ENCODE peak calls at places on chromosomes 2 and 18, in four cellular contexts. I is fibroblast of lung; R is HFFc6; C is naive thymus-derived CD8-positive, alpha-beta T cell. P is an unnamed sample.

GRCh38 chr18:22961156-22961555 is 28.0 kb downstream of the RBBP8 start:
- DNase-seq in I (peak; percentile 14), R (no peak), C (no peak), P (no peak)

GRCh38 chr2:64840419-64840818 is 148.8 kb upstream of the SLC1A4 start:
- DNase-seq in I (peak; percentile 62), R (peak; percentile 25), C (no peak), P (no peak)

GRCh38 chr18:78875268-78875997 is 104.2 kb upstream of the SALL3 start:
- DNase-seq in I (no peak), R (no peak), C (peak; percentile 3), P (no peak)

GRCh38 chr18:45316127-45316526 is 299.1 kb upstream of the SLC14A2 start:
- DNase-seq in I (no peak), R (no peak), C (no peak), P (no peak)

GRCh38 chr18:2111456-2111855 is 459.8 kb downstream of the METTL4 start:
- DNase-seq in I (no peak), R (peak; percentile 57), C (no peak), P (no peak)

GRCh38 chr2:43754180-43754579 is 19.7 kb upstream of the DYNC2LI1 start:
- DNase-seq in I (no peak), R (no peak), C (no peak), P (no peak)

GRCh38 chr18:76213996-76214395 is 281.0 kb downstream of the ZNF516 start:
- DNase-seq in I (no peak), R (no peak), C (no peak), P (no peak)

GRCh38 chr2:65390134-65390533 is 42.3 kb downstream of the SPRED2 start:
- DNase-seq in I (no peak), R (no peak), C (no peak), P (peak; percentile 62)

GRCh38 chr2:102005989-102006885 is 14.5 kb downstream of the IL1R2 start:
- DNase-seq in I (peak; percentile 73), R (peak; percentile 36), C (peak; percentile 38), P (no peak)

GRCh38 chr2:202178342-202178958 is 59.9 kb downstream of the SUMO1 start:
- DNase-seq in I (peak; percentile 80), R (peak; percentile 69), C (peak; percentile 60), P (peak; percentile 51)

GRCh38 chr2:147355706-147356105 is 489.1 kb upstream of the ACVR2A start:
- DNase-seq in I (no peak), R (no peak), C (no peak), P (no peak)

GRCh38 chr18:22678486-22678885 is 254.6 kb upstream of the RBBP8 start:
- DNase-seq in I (no peak), R (no peak), C (no peak), P (no peak)

GRCh38 chr18:74251297-74252031 is 40.3 kb downstream of the CYB5A start:
- DNase-seq in I (peak; percentile 87), R (peak; percentile 73), C (no peak), P (no peak)

GRCh38 chr2:109471656-109472055 is 142.1 kb downstream of the SEPTIN10 start:
- DNase-seq in I (no peak), R (no peak), C (no peak), P (no peak)

GRCh38 chr2:8710951-8711350 is 29.1 kb downstream of the ID2 start:
- DNase-seq in I (no peak), R (no peak), C (no peak), P (no peak)

GRCh38 chr2:150120271-150120950 is 367.1 kb downstream of the RND3 start:
- DNase-seq in I (no peak), R (no peak), C (no peak), P (peak; percentile 55)

GRCh38 chr2:65240657-65241056 is 13.0 kb downstream of the ACTR2 start:
- DNase-seq in I (peak; percentile 26), R (no peak), C (no peak), P (no peak)

GRCh38 chr2:16167471-16168426 is 227.4 kb downstream of the MYCN start:
- DNase-seq in I (no peak), R (no peak), C (no peak), P (peak; percentile 26)

GRCh38 chr2:71101656-71102055 is 28.4 kb downstream of the MCEE start:
- DNase-seq in I (peak; percentile 85), R (peak; percentile 43), C (no peak), P (no peak)

GRCh38 chr2:135641156-135642068 is 100.2 kb upstream of the UBXN4 start:
- DNase-seq in I (no peak), R (no peak), C (no peak), P (no peak)

GRCh38 chr18:68438983-68439382 is 275.9 kb downstream of the TMX3 start:
- DNase-seq in I (peak; percentile 78), R (peak; percentile 84), C (no peak), P (no peak)

GRCh38 chr2:171878481-171878993 is 15.5 kb downstream of the SLC25A12 start:
- DNase-seq in I (peak; percentile 78), R (peak; percentile 51), C (no peak), P (no peak)

GRCh38 chr2:38433607-38433975 is 56.5 kb upstream of the ATL2 start:
- DNase-seq in I (no peak), R (no peak), C (no peak), P (no peak)

GRCh38 chr2:120432293-120432975 is 86.5 kb downstream of the INHBB start:
- DNase-seq in I (no peak), R (no peak), C (no peak), P (peak; percentile 34)

GRCh38 chr2:68937346-68938055 is 15.2 kb downstream of the GKN2 start:
- DNase-seq in I (no peak), R (peak; percentile 39), C (no peak), P (no peak)

GRCh38 chr18:9017170-9017899 is 85.2 kb upstream of the NDUFV2 start:
- DNase-seq in I (peak; percentile 91), R (peak; percentile 80), C (peak; percentile 1), P (no peak)

GRCh38 chr2:151189125-151189524 is 72.5 kb downstream of the RBM43 start:
- DNase-seq in I (no peak), R (no peak), C (peak; percentile 11), P (no peak)

GRCh38 chr2:64462940-64463339 is 9.0 kb downstream of the LGALSL start:
- DNase-seq in I (peak; percentile 47), R (no peak), C (no peak), P (no peak)

GRCh38 chr2:200736646-200737274 is 75.0 kb upstream of the BZW1 start:
- DNase-seq in I (peak; percentile 30), R (no peak), C (no peak), P (no peak)

GRCh38 chr2:179561702-179562101 is 297.1 kb upstream of the SESTD1 start:
- DNase-seq in I (no peak), R (no peak), C (no peak), P (no peak)

GRCh38 chr2:174344716-174345472 is 10.1 kb downstream of the SP9 start:
- DNase-seq in I (peak; percentile 63), R (peak; percentile 60), C (peak; percentile 31), P (no peak)

GRCh38 chr2:52390651-52391050 is 1358.7 kb upstream of the NRXN1 start:
- DNase-seq in I (no peak), R (no peak), C (no peak), P (no peak)

GRCh38 chr18:77737412-77737811 is 487.8 kb downstream of the GALR1 start:
- DNase-seq in I (no peak), R (no peak), C (no peak), P (no peak)